ENCODE peak calls at places on chromosome 9, in four cellular contexts. One of them, this sample, is unnamed.
A peak's percentile ranks its signal among the peaks of the same experiment; 100 is the strongest.

GRCh38 chr9:134333234-134333873 is 7.1 kb downstream of the RXRA start:
- DNase-seq in colonic mucosa: peak; percentile 89
- DNase-seq in neural progenitor cell: no peak
- DNase-seq in heart left ventricle: no peak
- DNase-seq in this sample: no peak

GRCh38 chr9:128068656-128069221 is 707 bp downstream of the SLC25A25 start:
- DNase-seq in heart left ventricle: no peak
- DNase-seq in neural progenitor cell: no peak
- DNase-seq in colonic mucosa: no peak
- DNase-seq in this sample: no peak

GRCh38 chr9:134040176-134040565 is 14.9 kb downstream of the BRD3OS start:
- DNase-seq in neural progenitor cell: no peak
- DNase-seq in colonic mucosa: no peak
- DNase-seq in heart left ventricle: no peak
- DNase-seq in this sample: no peak

GRCh38 chr9:26264709-26265601 is 586.7 kb upstream of the TUSC1 start:
- DNase-seq in colonic mucosa: no peak
- DNase-seq in heart left ventricle: no peak
- DNase-seq in neural progenitor cell: no peak
- DNase-seq in this sample: peak; percentile 89

GRCh38 chr9:133162802-133163558 is 734 bp downstream of the GBGT1 start:
- DNase-seq in heart left ventricle: no peak
- DNase-seq in colonic mucosa: peak; percentile 21
- DNase-seq in neural progenitor cell: peak; percentile 28
- DNase-seq in this sample: no peak

GRCh38 chr9:34185778-34186551 is 7.1 kb downstream of the UBAP1 start:
- DNase-seq in heart left ventricle: peak; percentile 42
- DNase-seq in colonic mucosa: no peak
- DNase-seq in neural progenitor cell: no peak
- DNase-seq in this sample: peak; percentile 97

GRCh38 chr9:127219533-127219932 is 45.0 kb upstream of the GARNL3 start:
- DNase-seq in heart left ventricle: no peak
- DNase-seq in neural progenitor cell: no peak
- DNase-seq in colonic mucosa: no peak
- DNase-seq in this sample: no peak

GRCh38 chr9:70470050-70471015 is 55.9 kb upstream of the KLF9 start:
- DNase-seq in neural progenitor cell: no peak
- DNase-seq in colonic mucosa: peak; percentile 89
- DNase-seq in heart left ventricle: peak; percentile 70
- DNase-seq in this sample: no peak

GRCh38 chr9:96532173-96532572 is 82.2 kb downstream of the HABP4 start:
- DNase-seq in neural progenitor cell: no peak
- DNase-seq in heart left ventricle: no peak
- DNase-seq in colonic mucosa: no peak
- DNase-seq in this sample: no peak

GRCh38 chr9:27569406-27569805 is 3.9 kb downstream of the C9orf72 start:
- DNase-seq in colonic mucosa: no peak
- DNase-seq in neural progenitor cell: no peak
- DNase-seq in heart left ventricle: no peak
- DNase-seq in this sample: no peak
- H3K4me3 ChIP-seq in colonic mucosa: no peak overlapping the region
- H3K4me3 ChIP-seq in neural progenitor cell: no peak overlapping the region
- H3K4me3 ChIP-seq in heart left ventricle: no peak overlapping the region
- H3K4me3 ChIP-seq in this sample: no peak overlapping the region

GRCh38 chr9:32502459-32502858 is 23.5 kb downstream of the RIGI start:
- DNase-seq in neural progenitor cell: no peak
- DNase-seq in heart left ventricle: no peak
- DNase-seq in colonic mucosa: no peak
- DNase-seq in this sample: no peak

GRCh38 chr9:32502996-32503395 is 23.0 kb downstream of the RIGI start:
- DNase-seq in neural progenitor cell: peak; percentile 29
- DNase-seq in colonic mucosa: no peak
- DNase-seq in heart left ventricle: no peak
- DNase-seq in this sample: no peak

GRCh38 chr9:32500768-32501167 is 25.2 kb downstream of the RIGI start:
- DNase-seq in colonic mucosa: no peak
- DNase-seq in neural progenitor cell: no peak
- DNase-seq in heart left ventricle: no peak
- DNase-seq in this sample: peak; percentile 54
- TF ChIP-seq CTCF in colonic mucosa: no peak
- TF ChIP-seq CTCF in neural progenitor cell: no peak
- TF ChIP-seq CTCF in heart left ventricle: no peak
- TF ChIP-seq CTCF in this sample: no peak

GRCh38 chr9:36642817-36643216 is 70.1 kb downstream of the MELK start:
- DNase-seq in neural progenitor cell: no peak
- DNase-seq in colonic mucosa: no peak
- DNase-seq in heart left ventricle: no peak
- DNase-seq in this sample: no peak
- H3K36me3 ChIP-seq in neural progenitor cell: peaks cover 6% of the 10 kb centered on the region
- H3K36me3 ChIP-seq in colonic mucosa: no peaks in the 10 kb centered on the region
- H3K36me3 ChIP-seq in heart left ventricle: no peaks in the 10 kb centered on the region
- H3K36me3 ChIP-seq in this sample: peaks cover 2% of the 10 kb centered on the region

DNA sequence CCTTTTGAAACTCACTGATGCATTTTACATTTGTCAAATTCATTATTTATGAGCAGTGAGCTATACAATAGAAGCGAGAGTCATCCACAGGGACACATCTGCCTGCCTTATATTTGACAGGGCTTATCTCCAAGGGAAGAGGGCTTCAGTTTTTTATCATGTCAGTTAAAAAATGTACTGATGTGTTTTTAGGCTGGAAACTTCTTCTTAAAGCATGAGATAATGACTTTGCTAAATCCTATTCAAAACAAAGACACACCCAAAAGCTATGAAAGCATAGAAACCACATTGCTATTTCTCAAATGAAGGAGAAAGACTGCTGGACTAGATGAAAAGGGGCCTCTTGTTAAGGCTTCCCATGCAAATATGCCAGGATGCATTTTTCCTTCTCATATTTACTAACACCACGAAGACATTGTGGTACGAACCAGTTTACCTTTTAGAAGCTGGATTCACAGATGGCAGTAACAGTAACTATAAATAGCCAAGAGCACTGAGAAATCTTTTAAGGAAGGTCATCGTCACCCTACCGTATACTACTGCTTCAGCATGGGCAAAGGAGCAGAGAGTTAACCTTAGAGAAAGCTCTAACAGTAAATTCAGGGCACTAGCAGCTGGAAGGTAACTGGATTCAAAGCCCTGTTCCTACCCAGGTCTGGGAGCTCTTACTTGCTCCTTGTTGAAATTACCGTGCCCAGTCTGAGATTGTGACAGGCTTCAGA is 86.3 kb upstream of the IFNK start:
- DNase-seq in colonic mucosa: no peak
- DNase-seq in heart left ventricle: no peak
- DNase-seq in neural progenitor cell: no peak
- DNase-seq in this sample: no peak
- H3K4me3 ChIP-seq in colonic mucosa: no peak overlapping the region
- H3K4me3 ChIP-seq in heart left ventricle: no peak overlapping the region
- H3K4me3 ChIP-seq in neural progenitor cell: no peak overlapping the region
- H3K4me3 ChIP-seq in this sample: no peak overlapping the region

GRCh38 chr9:3906437-3907213 is 380.8 kb upstream of the RFX3 start:
- DNase-seq in neural progenitor cell: no peak
- DNase-seq in heart left ventricle: no peak
- DNase-seq in colonic mucosa: no peak
- DNase-seq in this sample: peak; percentile 90
- TF ChIP-seq CTCF in neural progenitor cell: no peak
- TF ChIP-seq CTCF in heart left ventricle: no peak
- TF ChIP-seq CTCF in colonic mucosa: no peak
- TF ChIP-seq CTCF in this sample: peak; percentile 8

DNA sequence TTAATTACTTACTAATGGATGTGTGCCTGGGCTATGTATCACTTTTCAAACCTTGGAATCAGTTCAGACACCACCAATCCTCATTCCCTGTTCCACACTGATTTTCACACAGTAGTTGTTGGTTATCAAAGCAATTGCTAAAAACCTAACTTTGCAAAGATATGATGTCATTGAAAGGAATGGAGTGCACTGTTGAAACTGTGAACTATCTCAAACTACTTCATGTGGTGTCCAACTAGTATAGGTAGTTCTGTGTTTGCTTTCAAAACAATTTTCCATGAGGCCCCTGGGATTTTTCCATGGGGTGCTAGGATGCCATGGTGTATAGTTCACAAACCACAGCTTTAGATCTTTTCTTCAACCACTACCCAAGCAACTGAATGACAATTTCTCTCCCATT is 17.8 kb downstream of the INIP start:
- DNase-seq in colonic mucosa: no peak
- DNase-seq in neural progenitor cell: no peak
- DNase-seq in heart left ventricle: no peak
- DNase-seq in this sample: no peak
- H3K36me3 ChIP-seq in colonic mucosa: no peaks in the 10 kb centered on the region
- H3K36me3 ChIP-seq in neural progenitor cell: no peaks in the 10 kb centered on the region
- H3K36me3 ChIP-seq in heart left ventricle: no peaks in the 10 kb centered on the region
- H3K36me3 ChIP-seq in this sample: no peaks in the 10 kb centered on the region

DNA sequence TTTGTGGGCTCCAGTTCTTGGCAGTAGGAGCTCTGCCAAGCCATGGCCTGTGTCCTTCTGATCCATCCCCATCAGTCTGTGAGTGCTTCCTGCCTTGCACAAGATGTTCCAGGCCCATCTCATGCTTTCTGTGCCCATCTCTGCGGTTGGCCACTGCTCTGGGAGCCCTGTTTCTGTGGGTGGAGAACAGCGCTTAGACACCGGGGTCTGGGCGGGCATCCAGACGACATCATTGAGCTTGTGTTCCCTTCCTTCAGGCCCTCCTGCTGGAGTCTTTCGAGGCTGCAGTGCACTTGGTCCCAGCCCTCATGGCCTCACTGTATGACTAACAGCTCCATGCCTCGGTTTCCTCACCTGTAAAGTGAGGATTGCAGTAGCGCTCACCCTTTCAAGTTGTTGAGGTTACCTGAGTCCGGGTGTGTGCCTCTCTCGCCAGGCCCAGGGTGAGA is 14.9 kb upstream of the CARD19 start:
- DNase-seq in heart left ventricle: no peak
- DNase-seq in neural progenitor cell: no peak
- DNase-seq in colonic mucosa: peak; percentile 14
- DNase-seq in this sample: no peak
- H3K4me3 ChIP-seq in heart left ventricle: no peak overlapping the region
- H3K4me3 ChIP-seq in neural progenitor cell: no peak overlapping the region
- H3K4me3 ChIP-seq in colonic mucosa: no peak overlapping the region
- H3K4me3 ChIP-seq in this sample: no peak overlapping the region